ENCODE peak calls at places on chromosomes 12 and 14, in eight cellular contexts. B is left ventricle myocardium inferior, X is HepG2, J is kidney epithelial cell, W is cardiac muscle cell, F is brain microvascular endothelial cell, Q is PC-3, R is lower lobe of right lung. D is an unnamed sample.

GRCh38 chr12:104010800-104011199 is 39.2 kb downstream of the GLT8D2 start:
- DNase-seq in B (no peak), X (no peak), J (no peak), W (no peak), F (no peak), Q (no peak), R (no peak), D (no peak)

GRCh38 chr12:57936513-57936883 is 4.9 kb upstream of the ATP23 start:
- DNase-seq in B (no peak), X (no peak), J (no peak), W (no peak), F (no peak), Q (no peak), R (no peak), D (no peak)

GRCh38 chr12:121515615-121516014 is 65.2 kb downstream of the KDM2B start:
- DNase-seq in B (no peak), X (peak), J (no peak), W (no peak), F (no peak), Q (no peak), R (no peak), D (no peak)

GRCh38 chr12:122421263-122421814 is 1.1 kb downstream of the CLIP1 start:
- DNase-seq in B (peak), X (peak), J (no peak), W (peak), F (peak), Q (peak), R (peak), D (peak)

GRCh38 chr12:13099066-13099909 is 4.2 kb downstream of the GSG1 start:
- DNase-seq in B (no peak), X (no peak), J (no peak), W (peak), F (no peak), Q (peak), R (no peak), D (no peak)

GRCh38 chr14:66395300-66395699 is 90.9 kb upstream of the CCDC196 start:
- DNase-seq in B (no peak), X (no peak), J (no peak), W (no peak), F (no peak), Q (peak), R (no peak), D (peak)

GRCh38 chr12:65094722-65095121 is 26.4 kb downstream of the WIF1 start:
- DNase-seq in B (no peak), X (no peak), J (no peak), W (no peak), F (no peak), Q (no peak), R (no peak), D (no peak)

GRCh38 chr14:32826404-32827082 is 112.1 kb upstream of the NPAS3 start:
- DNase-seq in B (no peak), X (no peak), J (no peak), W (peak), F (peak), Q (peak), R (no peak), D (no peak)

GRCh38 chr12:90773526-90773925 is 181.4 kb downstream of the CCER1 start:
- DNase-seq in B (no peak), X (no peak), J (no peak), W (peak), F (peak), Q (no peak), R (no peak), D (no peak)

GRCh38 chr12:65758401-65758800 is 65.9 kb upstream of the HMGA2 start:
- DNase-seq in B (no peak), X (no peak), J (no peak), W (no peak), F (no peak), Q (no peak), R (no peak), D (no peak)

GRCh38 chr14:91017011-91017410 is 43.4 kb downstream of the RPS6KA5 start:
- DNase-seq in B (no peak), X (no peak), J (no peak), W (no peak), F (no peak), Q (no peak), R (no peak), D (no peak)

GRCh38 chr12:67091204-67091603 is 178.0 kb upstream of the CAND1 start:
- DNase-seq in B (no peak), X (no peak), J (no peak), W (no peak), F (no peak), Q (no peak), R (no peak), D (no peak)

GRCh38 chr12:65318186-65318685 is 39.8 kb downstream of the MSRB3 start:
- DNase-seq in B (no peak), X (no peak), J (no peak), W (no peak), F (no peak), Q (no peak), R (no peak), D (no peak)

GRCh38 chr12:112430929-112431328 is 12.2 kb downstream of the PTPN11 start:
- DNase-seq in B (no peak), X (no peak), J (no peak), W (no peak), F (no peak), Q (no peak), R (no peak), D (no peak)

GRCh38 chr12:2957816-2958431 is 1.3 kb upstream of the TEAD4 start:
- DNase-seq in B (no peak), X (no peak), J (no peak), W (no peak), F (peak), Q (no peak), R (no peak), D (no peak)

GRCh38 chr12:42468341-42468821 is 121.2 kb downstream of the PRICKLE1 start:
- DNase-seq in B (peak), X (no peak), J (no peak), W (peak), F (no peak), Q (no peak), R (no peak), D (no peak)

GRCh38 chr14:102277874-102278630 is 26.9 kb downstream of the MOK start:
- DNase-seq in B (no peak), X (no peak), J (no peak), W (no peak), F (no peak), Q (no peak), R (no peak), D (no peak)

GRCh38 chr14:56216631-56217379 is 98.6 kb downstream of the PELI2 start:
- DNase-seq in B (peak), X (no peak), J (no peak), W (peak), F (no peak), Q (no peak), R (peak), D (no peak)

GRCh38 chr12:84397846-84398245 is 514.8 kb downstream of the SLC6A15 start:
- DNase-seq in B (no peak), X (no peak), J (no peak), W (no peak), F (no peak), Q (no peak), R (no peak), D (no peak)

GRCh38 chr12:46487567-46488131 is 115.1 kb upstream of the SLC38A2 start:
- DNase-seq in B (no peak), X (no peak), J (no peak), W (no peak), F (no peak), Q (no peak), R (no peak), D (no peak)

GRCh38 chr12:57767876-57768275 is 998 bp upstream of the CYP27B1 start:
- DNase-seq in B (no peak), X (no peak), J (no peak), W (no peak), F (no peak), Q (no peak), R (no peak), D (no peak)

GRCh38 chr12:107359382-107359781 is 266.0 kb upstream of the CRY1 start:
- DNase-seq in B (no peak), X (no peak), J (peak), W (peak), F (peak), Q (peak), R (no peak), D (no peak)

GRCh38 chr14:103882503-103883262 is 35.3 kb upstream of the PPP1R13B start:
- DNase-seq in B (no peak), X (no peak), J (no peak), W (peak), F (no peak), Q (no peak), R (no peak), D (no peak)

GRCh38 chr12:117076410-117077372 is 22.5 kb downstream of the TESC start:
- DNase-seq in B (no peak), X (no peak), J (no peak), W (no peak), F (no peak), Q (peak), R (no peak), D (no peak)

GRCh38 chr12:102052192-102053061 is 9.4 kb downstream of the WASHC3 start:
- DNase-seq in B (no peak), X (no peak), J (no peak), W (no peak), F (no peak), Q (no peak), R (no peak), D (no peak)

GRCh38 chr12:133202493-133203343 is 21.4 kb downstream of the ZNF268 start:
- DNase-seq in B (no peak), X (no peak), J (no peak), W (no peak), F (no peak), Q (no peak), R (no peak), D (no peak)

GRCh38 chr14:77249286-77249685 is 21.7 kb downstream of the NGB start:
- DNase-seq in B (no peak), X (no peak), J (no peak), W (no peak), F (no peak), Q (no peak), R (peak), D (no peak)

GRCh38 chr12:71671816-71672215 is 7.7 kb downstream of the THAP2 start:
- DNase-seq in B (no peak), X (no peak), J (no peak), W (no peak), F (no peak), Q (no peak), R (no peak), D (peak)

GRCh38 chr12:128557231-128557630 is 266.5 kb downstream of the SLC15A4 start:
- DNase-seq in B (no peak), X (no peak), J (no peak), W (no peak), F (no peak), Q (no peak), R (no peak), D (no peak)

GRCh38 chr12:47377414-47378221 is 297.9 kb upstream of the AMIGO2 start:
- DNase-seq in B (peak), X (no peak), J (peak), W (peak), F (peak), Q (peak), R (peak), D (no peak)

DNA sequence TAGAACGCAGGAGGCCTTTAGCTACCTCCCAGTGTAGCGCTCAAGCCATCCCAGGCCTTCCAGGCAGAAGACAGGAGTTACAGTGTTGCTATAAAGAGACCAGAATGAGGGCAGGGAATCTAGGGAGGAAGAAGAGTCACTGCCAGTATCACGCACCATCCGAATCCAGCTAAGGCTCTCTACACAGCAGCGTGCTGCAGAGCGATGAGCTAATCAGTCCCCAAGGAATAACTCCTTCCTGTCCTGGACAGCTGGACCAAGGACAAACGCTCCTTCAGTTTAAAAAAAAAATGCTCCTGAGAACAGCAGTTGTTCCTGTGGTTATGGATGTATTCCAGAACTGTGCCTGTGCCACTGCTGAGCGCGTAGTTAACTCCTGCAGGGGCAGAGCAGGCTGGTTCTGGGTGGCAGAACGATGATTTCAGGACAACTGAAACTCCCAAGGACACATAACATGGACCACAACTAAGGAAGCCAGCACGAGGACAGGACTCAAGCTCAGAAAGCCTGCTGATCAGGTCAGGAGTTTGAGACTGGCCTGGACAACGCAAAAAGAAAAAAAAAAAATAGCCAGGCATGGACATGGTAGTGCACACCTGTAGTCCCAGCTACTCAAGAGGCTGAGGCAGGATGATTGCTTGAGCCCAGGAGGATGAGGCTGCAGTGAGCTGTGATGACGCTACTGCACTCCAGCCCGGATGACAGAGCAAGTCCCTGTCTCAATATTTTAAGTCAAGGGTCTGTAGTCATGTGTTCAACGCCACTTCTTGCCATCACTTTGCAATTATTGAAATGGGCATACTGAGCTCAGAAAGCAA is 2.6 kb downstream of the IFFO1 start:
- DNase-seq in B (peak), X (no peak), J (no peak), W (peak), F (peak), Q (no peak), R (no peak), D (no peak)
- H3K4me3 ChIP-seq in B (peak), X (no peak), J (no peak), W (no peak), F (no peak), Q (no peak), R (peak), D (no peak)

DNA sequence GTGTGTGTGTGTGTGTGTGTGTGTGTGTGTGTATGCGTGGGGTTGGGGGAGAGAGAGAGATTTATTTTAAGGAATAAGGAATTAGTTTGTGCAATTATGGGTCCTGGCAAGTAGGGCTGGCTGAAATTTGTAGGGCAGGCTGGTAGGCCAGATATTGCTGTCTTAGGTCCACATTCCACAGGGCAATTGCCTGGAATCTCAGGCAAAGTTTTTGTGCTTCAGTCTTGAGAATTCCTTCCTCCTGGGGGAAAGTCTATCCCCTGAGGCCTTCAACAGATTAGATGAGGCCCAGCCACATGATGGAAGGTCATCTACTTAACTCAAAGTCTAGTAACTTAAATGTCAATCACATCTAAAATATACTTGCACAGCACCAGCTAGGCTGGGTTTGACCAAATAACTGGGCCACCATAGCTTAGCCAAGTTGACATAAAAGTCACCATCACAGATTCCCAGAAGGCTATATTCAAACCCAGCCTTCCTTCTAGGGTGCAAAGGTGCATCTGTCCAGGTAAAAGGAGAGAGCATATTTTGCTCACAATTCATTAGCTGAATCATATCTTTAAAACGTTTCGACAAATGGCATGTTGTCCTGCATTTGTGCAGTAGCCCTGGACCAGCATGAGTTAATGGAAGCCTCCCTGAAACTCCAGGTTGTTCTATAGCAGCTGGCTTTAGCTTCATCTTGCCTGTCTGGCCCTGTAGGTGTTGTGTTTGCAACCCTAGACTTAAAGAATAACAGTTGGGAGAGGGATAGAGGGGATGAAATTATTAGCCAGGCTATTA is 63.1 kb downstream of the C14orf132 start:
- DNase-seq in B (no peak), X (no peak), J (no peak), W (peak), F (no peak), Q (no peak), R (no peak), D (no peak)
- TF ChIP-seq CTCF in B (no peak), X (no peak), J (no peak), W (no peak), F (no peak), Q (no peak), R (no peak), D (no peak)

GRCh38 chr14:68139466-68140110 is 320.0 kb downstream of the RAD51B start:
- DNase-seq in B (no peak), X (no peak), J (no peak), W (no peak), F (no peak), Q (peak), R (no peak), D (no peak)
- H3K4me3 ChIP-seq in B (no peak), X (no peak), J (no peak), W (no peak), F (no peak), Q (no peak), R (no peak), D (no peak)

GRCh38 chr14:100904307-100905019 is 941 bp upstream of the RTL1 start:
- DNase-seq in B (no peak), X (no peak), J (no peak), W (no peak), F (no peak), Q (peak), R (peak), D (no peak)
- TF ChIP-seq CTCF in B (no peak), X (peak), J (peak), W (peak), F (peak), Q (peak), R (no peak), D (peak)

GRCh38 chr14:87852107-87852506 is 140.9 kb downstream of the GALC start:
- DNase-seq in B (no peak), X (no peak), J (no peak), W (no peak), F (no peak), Q (no peak), R (no peak), D (no peak)

DNA sequence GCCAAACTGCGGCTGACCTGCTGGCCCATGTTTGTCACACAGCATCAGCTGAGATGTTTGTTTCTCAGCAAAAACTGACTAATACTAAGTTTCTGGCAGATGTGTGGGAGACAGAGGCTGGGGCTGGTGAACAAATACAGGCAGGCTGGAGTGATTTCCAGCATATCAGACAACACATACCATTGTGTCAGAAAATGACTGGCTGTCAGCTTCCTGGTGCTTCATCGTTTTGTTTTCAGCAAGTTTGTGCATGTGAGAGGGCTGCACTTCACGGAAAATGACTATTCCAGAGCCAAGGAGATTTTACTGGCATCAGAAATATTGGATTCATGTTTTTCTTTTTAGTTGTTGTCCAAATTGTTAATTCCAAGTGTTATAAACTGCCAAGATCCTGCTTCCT is 145.8 kb downstream of the GALC start:
- DNase-seq in B (no peak), X (no peak), J (no peak), W (no peak), F (no peak), Q (no peak), R (no peak), D (no peak)
- H3K4me3 ChIP-seq in B (no peak), X (no peak), J (no peak), W (no peak), F (no peak), Q (no peak), R (no peak), D (no peak)

GRCh38 chr14:51283402-51283825 is 43.4 kb downstream of the TMX1 start:
- DNase-seq in B (no peak), X (peak), J (peak), W (peak), F (peak), Q (peak), R (no peak), D (peak)
- TF ChIP-seq CTCF in B (peak), X (peak), J (peak), W (peak), F (peak), Q (peak), R (peak), D (peak)

GRCh38 chr14:49692191-49692757 is 646 bp upstream of the KLHDC1 start:
- DNase-seq in B (no peak), X (no peak), J (no peak), W (peak), F (no peak), Q (no peak), R (no peak), D (no peak)
- H3K4me3 ChIP-seq in B (peak), X (peak), J (peak), W (peak), F (peak), Q (peak), R (peak), D (no peak)

GRCh38 chr12:98727196-98727595 is 82.1 kb downstream of the APAF1 start:
- DNase-seq in B (no peak), X (no peak), J (no peak), W (no peak), F (no peak), Q (no peak), R (no peak), D (no peak)

GRCh38 chr12:98719515-98720504 is 74.7 kb downstream of the APAF1 start:
- DNase-seq in B (no peak), X (no peak), J (no peak), W (no peak), F (no peak), Q (no peak), R (no peak), D (no peak)

GRCh38 chr12:98724384-98725155 is 79.5 kb downstream of the APAF1 start:
- DNase-seq in B (no peak), X (no peak), J (no peak), W (no peak), F (no peak), Q (no peak), R (no peak), D (no peak)

GRCh38 chr12:98721204-98721702 is 76.2 kb downstream of the APAF1 start:
- DNase-seq in B (no peak), X (no peak), J (no peak), W (no peak), F (no peak), Q (no peak), R (no peak), D (no peak)

GRCh38 chr12:98725481-98726247 is 80.6 kb downstream of the APAF1 start:
- DNase-seq in B (no peak), X (peak), J (peak), W (peak), F (peak), Q (peak), R (no peak), D (no peak)
- TF ChIP-seq CTCF in B (peak), X (peak), J (peak), W (peak), F (peak), Q (peak), R (no peak), D (peak)

D was measured in LNCaP clone FGC.